ENCODE peak calls at places on chromosome 10, in nine cellular contexts. P is spleen, U is activated T-cell treated with anti-CD3 and anti-CD28 coated beads for 24 hours, X is AG09319, Q is AG04450, O is non-pigmented ciliary epithelial cell, R is NCI-H146, N is MCF 10A, A is NCI-H524 treated with DMSO at 0.1 percent for 48 hours. L is an unnamed sample.

GRCh38 chr10:52951819-52952218 is 179.2 kb upstream of the MBL2 start:
- DNase-seq in P (peak; percentile 54), U (no peak), X (no peak), Q (peak; percentile 2), O (no peak), R (peak; percentile 60), N (peak; percentile 66), A (no peak), L (peak; percentile 8)

GRCh38 chr10:120979435-120980315 is 128.5 kb downstream of the WDR11 start:
- DNase-seq in P (no peak), U (peak; percentile 6), X (no peak), Q (no peak), O (no peak), R (peak; percentile 92), N (no peak), A (no peak), L (peak; percentile 35)

GRCh38 chr10:93413252-93413689 is 68.9 kb downstream of the MYOF start:
- DNase-seq in P (no peak), U (no peak), X (no peak), Q (no peak), O (no peak), R (no peak), N (no peak), A (no peak), L (no peak)

GRCh38 chr10:7593068-7593467 is 73.7 kb downstream of the ITIH5 start:
- DNase-seq in P (peak; percentile 40), U (no peak), X (no peak), Q (no peak), O (no peak), R (no peak), N (no peak), A (no peak), L (no peak)

GRCh38 chr10:80660736-80661135 is 123.0 kb downstream of the SH2D4B start:
- DNase-seq in P (no peak), U (no peak), X (no peak), Q (no peak), O (no peak), R (no peak), N (no peak), A (no peak), L (no peak)

GRCh38 chr10:79084012-79084971 is 15.5 kb downstream of the ZMIZ1 start:
- DNase-seq in P (peak; percentile 94), U (no peak), X (peak; percentile 71), Q (no peak), O (no peak), R (peak; percentile 9), N (peak; percentile 98), A (no peak), L (peak; percentile 88)

GRCh38 chr10:69588358-69588757 is 15.1 kb upstream of the NEUROG3 start:
- DNase-seq in P (no peak), U (no peak), X (no peak), Q (no peak), O (no peak), R (no peak), N (no peak), A (no peak), L (no peak)

GRCh38 chr10:97063271-97063982 is 122.3 kb downstream of the SLIT1 start:
- DNase-seq in P (peak; percentile 62), U (no peak), X (no peak), Q (no peak), O (no peak), R (no peak), N (no peak), A (no peak), L (no peak)

GRCh38 chr10:127298396-127298795 is 102.0 kb upstream of the INSYN2A start:
- DNase-seq in P (no peak), U (no peak), X (no peak), Q (no peak), O (no peak), R (no peak), N (no peak), A (no peak), L (no peak)

GRCh38 chr10:92691591-92692084 is 1.9 kb downstream of the HHEX start:
- DNase-seq in P (peak; percentile 95), U (no peak), X (no peak), Q (no peak), O (no peak), R (no peak), N (no peak), A (no peak), L (no peak)

L was measured in mammary epithelial cell.